ENCODE peak calls at places on chromosomes 7 and 10, in seven cellular contexts. One of them, this sample, is unnamed.

GRCh38 chr10:109928393-109928792 is 5.1 kb upstream of the XPNPEP1 start:
- DNase-seq in GM20000: no peak
- DNase-seq in brain microvascular endothelial cell: no peak
- DNase-seq in dorsolateral prefrontal cortex: no peak
- DNase-seq in RWPE1: no peak
- DNase-seq in fibroblast of pulmonary artery: no peak
- DNase-seq in body of pancreas: no peak
- DNase-seq in this sample: no peak

GRCh38 chr7:85469446-85469970 is 282.7 kb upstream of the SEMA3D start:
- DNase-seq in GM20000: no peak
- DNase-seq in brain microvascular endothelial cell: no peak
- DNase-seq in dorsolateral prefrontal cortex: no peak
- DNase-seq in RWPE1: no peak
- DNase-seq in fibroblast of pulmonary artery: peak
- DNase-seq in body of pancreas: no peak
- DNase-seq in this sample: no peak

GRCh38 chr10:79203833-79204232 is 135.1 kb downstream of the ZMIZ1 start:
- DNase-seq in GM20000: no peak
- DNase-seq in brain microvascular endothelial cell: no peak
- DNase-seq in dorsolateral prefrontal cortex: no peak
- DNase-seq in RWPE1: no peak
- DNase-seq in fibroblast of pulmonary artery: no peak
- DNase-seq in body of pancreas: no peak
- DNase-seq in this sample: no peak

GRCh38 chr10:86653379-86653778 is 968 bp upstream of the OPN4 start:
- DNase-seq in GM20000: no peak
- DNase-seq in brain microvascular endothelial cell: no peak
- DNase-seq in dorsolateral prefrontal cortex: no peak
- DNase-seq in RWPE1: no peak
- DNase-seq in fibroblast of pulmonary artery: no peak
- DNase-seq in body of pancreas: no peak
- DNase-seq in this sample: no peak

GRCh38 chr10:98258683-98259454 is 9.1 kb downstream of the LOXL4 start:
- DNase-seq in GM20000: peak
- DNase-seq in brain microvascular endothelial cell: no peak
- DNase-seq in dorsolateral prefrontal cortex: no peak
- DNase-seq in RWPE1: no peak
- DNase-seq in fibroblast of pulmonary artery: no peak
- DNase-seq in body of pancreas: no peak
- DNase-seq in this sample: no peak

GRCh38 chr7:91128574-91129348 is 135.5 kb upstream of the FZD1 start:
- DNase-seq in GM20000: no peak
- DNase-seq in brain microvascular endothelial cell: no peak
- DNase-seq in dorsolateral prefrontal cortex: no peak
- DNase-seq in RWPE1: no peak
- DNase-seq in fibroblast of pulmonary artery: peak
- DNase-seq in body of pancreas: no peak
- DNase-seq in this sample: no peak

GRCh38 chr7:111869266-111869665 is 307.0 kb upstream of the IMMP2L start:
- DNase-seq in GM20000: no peak
- DNase-seq in brain microvascular endothelial cell: no peak
- DNase-seq in dorsolateral prefrontal cortex: no peak
- DNase-seq in RWPE1: no peak
- DNase-seq in fibroblast of pulmonary artery: no peak
- DNase-seq in body of pancreas: no peak
- DNase-seq in this sample: no peak

GRCh38 chr7:43700646-43701501 is 28.4 kb downstream of the COA1 start:
- DNase-seq in GM20000: no peak
- DNase-seq in brain microvascular endothelial cell: no peak
- DNase-seq in dorsolateral prefrontal cortex: no peak
- DNase-seq in RWPE1: no peak
- DNase-seq in fibroblast of pulmonary artery: no peak
- DNase-seq in body of pancreas: no peak
- DNase-seq in this sample: no peak

GRCh38 chr7:50068026-50068425 is 25.0 kb downstream of the ZPBP start:
- DNase-seq in GM20000: no peak
- DNase-seq in brain microvascular endothelial cell: no peak
- DNase-seq in dorsolateral prefrontal cortex: no peak
- DNase-seq in RWPE1: peak
- DNase-seq in fibroblast of pulmonary artery: peak
- DNase-seq in body of pancreas: peak
- DNase-seq in this sample: no peak
- TF ChIP-seq CTCF in GM20000: no peak
- TF ChIP-seq CTCF in brain microvascular endothelial cell: no peak
- TF ChIP-seq CTCF in dorsolateral prefrontal cortex: no peak
- TF ChIP-seq CTCF in RWPE1: peak
- TF ChIP-seq CTCF in fibroblast of pulmonary artery: no peak
- TF ChIP-seq CTCF in body of pancreas: peak
- TF ChIP-seq CTCF in this sample: peak

DNA sequence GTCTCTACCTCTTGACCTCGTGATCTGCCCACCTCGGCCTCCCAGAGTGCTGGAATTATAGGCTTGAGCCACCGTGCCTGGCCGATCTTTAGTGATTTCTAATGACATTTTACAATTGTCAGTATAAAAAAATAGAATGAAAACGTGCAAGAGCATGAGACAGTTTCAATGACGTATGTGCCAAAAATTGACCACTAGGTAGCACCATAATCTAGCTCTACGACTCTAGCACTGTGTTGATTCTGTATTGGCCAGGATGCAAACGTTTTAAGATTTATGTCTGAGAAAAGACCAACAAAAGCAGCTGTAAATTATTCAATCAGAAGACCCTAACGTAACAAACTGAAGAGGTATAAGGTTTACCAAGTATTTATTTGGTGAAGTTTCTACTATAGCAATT is 25.4 kb upstream of the EXOC6 start:
- DNase-seq in GM20000: no peak
- DNase-seq in brain microvascular endothelial cell: no peak
- DNase-seq in dorsolateral prefrontal cortex: no peak
- DNase-seq in RWPE1: no peak
- DNase-seq in fibroblast of pulmonary artery: peak
- DNase-seq in body of pancreas: no peak
- DNase-seq in this sample: no peak
- TF ChIP-seq CTCF in GM20000: no peak
- TF ChIP-seq CTCF in brain microvascular endothelial cell: no peak
- TF ChIP-seq CTCF in dorsolateral prefrontal cortex: peak
- TF ChIP-seq CTCF in RWPE1: no peak
- TF ChIP-seq CTCF in fibroblast of pulmonary artery: peak
- TF ChIP-seq CTCF in body of pancreas: no peak
- TF ChIP-seq CTCF in this sample: no peak

GRCh38 chr7:67346126-67346525 is 349.5 kb downstream of the TYW1 start:
- DNase-seq in GM20000: no peak
- DNase-seq in brain microvascular endothelial cell: no peak
- DNase-seq in dorsolateral prefrontal cortex: no peak
- DNase-seq in RWPE1: no peak
- DNase-seq in fibroblast of pulmonary artery: no peak
- DNase-seq in body of pancreas: no peak
- DNase-seq in this sample: no peak

GRCh38 chr7:67346876-67347275 is 350.2 kb downstream of the TYW1 start:
- DNase-seq in GM20000: no peak
- DNase-seq in brain microvascular endothelial cell: no peak
- DNase-seq in dorsolateral prefrontal cortex: no peak
- DNase-seq in RWPE1: no peak
- DNase-seq in fibroblast of pulmonary artery: no peak
- DNase-seq in body of pancreas: no peak
- DNase-seq in this sample: no peak

GRCh38 chr7:67343566-67343965 is 346.9 kb downstream of the TYW1 start:
- DNase-seq in GM20000: no peak
- DNase-seq in brain microvascular endothelial cell: no peak
- DNase-seq in dorsolateral prefrontal cortex: no peak
- DNase-seq in RWPE1: no peak
- DNase-seq in fibroblast of pulmonary artery: no peak
- DNase-seq in body of pancreas: no peak
- DNase-seq in this sample: no peak

GRCh38 chr7:67344481-67345193 is 348.0 kb downstream of the TYW1 start:
- DNase-seq in GM20000: no peak
- DNase-seq in brain microvascular endothelial cell: no peak
- DNase-seq in dorsolateral prefrontal cortex: no peak
- DNase-seq in RWPE1: no peak
- DNase-seq in fibroblast of pulmonary artery: no peak
- DNase-seq in body of pancreas: no peak
- DNase-seq in this sample: no peak

GRCh38 chr7:67348171-67348570 is 351.5 kb downstream of the TYW1 start:
- DNase-seq in GM20000: no peak
- DNase-seq in brain microvascular endothelial cell: no peak
- DNase-seq in dorsolateral prefrontal cortex: no peak
- DNase-seq in RWPE1: no peak
- DNase-seq in fibroblast of pulmonary artery: no peak
- DNase-seq in body of pancreas: no peak
- DNase-seq in this sample: no peak
- TF ChIP-seq CTCF in GM20000: no peak
- TF ChIP-seq CTCF in brain microvascular endothelial cell: no peak
- TF ChIP-seq CTCF in dorsolateral prefrontal cortex: no peak
- TF ChIP-seq CTCF in RWPE1: no peak
- TF ChIP-seq CTCF in fibroblast of pulmonary artery: no peak
- TF ChIP-seq CTCF in body of pancreas: no peak
- TF ChIP-seq CTCF in this sample: no peak

GRCh38 chr7:123537026-123537642 is 2.7 kb upstream of the IQUB start:
- DNase-seq in GM20000: no peak
- DNase-seq in brain microvascular endothelial cell: peak
- DNase-seq in dorsolateral prefrontal cortex: no peak
- DNase-seq in RWPE1: no peak
- DNase-seq in fibroblast of pulmonary artery: peak
- DNase-seq in body of pancreas: no peak
- DNase-seq in this sample: no peak
- TF ChIP-seq CTCF in GM20000: peak
- TF ChIP-seq CTCF in brain microvascular endothelial cell: peak
- TF ChIP-seq CTCF in dorsolateral prefrontal cortex: peak
- TF ChIP-seq CTCF in RWPE1: peak
- TF ChIP-seq CTCF in fibroblast of pulmonary artery: peak
- TF ChIP-seq CTCF in body of pancreas: peak
- TF ChIP-seq CTCF in this sample: no peak

GRCh38 chr7:99579956-99580777 is 17.9 kb upstream of the TMEM225B start:
- DNase-seq in GM20000: peak
- DNase-seq in brain microvascular endothelial cell: no peak
- DNase-seq in dorsolateral prefrontal cortex: peak
- DNase-seq in RWPE1: no peak
- DNase-seq in fibroblast of pulmonary artery: peak
- DNase-seq in body of pancreas: peak
- DNase-seq in this sample: peak
- TF ChIP-seq CTCF in GM20000: peak
- TF ChIP-seq CTCF in brain microvascular endothelial cell: peak
- TF ChIP-seq CTCF in dorsolateral prefrontal cortex: peak
- TF ChIP-seq CTCF in RWPE1: peak
- TF ChIP-seq CTCF in fibroblast of pulmonary artery: peak
- TF ChIP-seq CTCF in body of pancreas: no peak
- TF ChIP-seq CTCF in this sample: peak

This sample was measured in ovary.